ENCODE peak calls at places on chromosomes 1 and 21, in four cellular contexts. C is cardiac fibroblast, F is AG10803, D is hepatocyte. J is an unnamed sample.
A peak's percentile ranks its signal among the peaks of the same experiment; 100 is the strongest.

GRCh38 chr21:45551816-45552695 is 9.8 kb upstream of the SLC19A1 start:
- DNase-seq in C (no peak), F (no peak), D (no peak), J (no peak)

GRCh38 chr1:206463137-206463536 is 7.1 kb upstream of the IKBKE start:
- DNase-seq in D (no peak), C (no peak), F (no peak), J (no peak)

GRCh38 chr1:232471250-232471649 is 158.7 kb downstream of the SIPA1L2 start:
- DNase-seq in F (no peak), D (no peak), C (no peak), J (no peak)

GRCh38 chr1:215730600-215730999 is 163.5 kb downstream of the KCTD3 start:
- DNase-seq in D (no peak), F (no peak), C (no peak), J (no peak)

GRCh38 chr1:1291611-1292441 is 11.6 kb downstream of the SCNN1D start:
- DNase-seq in D (peak; percentile 83), F (peak; percentile 53), C (peak; percentile 74), J (peak; percentile 71)

GRCh38 chr1:41289196-41289595 is 47.1 kb upstream of the SCMH1 start:
- DNase-seq in D (no peak), F (no peak), C (no peak), J (no peak)

GRCh38 chr1:201705389-201705788 is 123.6 kb upstream of the IPO9 start:
- DNase-seq in C (no peak), F (no peak), D (no peak), J (no peak)

GRCh38 chr1:184635347-184636155 is 119.1 kb downstream of the EDEM3 start:
- DNase-seq in D (no peak), F (no peak), C (no peak), J (no peak)

GRCh38 chr1:237910834-237911233 is 20.1 kb upstream of the ZP4 start:
- DNase-seq in C (no peak), D (no peak), F (no peak), J (no peak)

GRCh38 chr1:202011994-202012393 is 1.6 kb downstream of the ELF3 start:
- DNase-seq in D (no peak), F (no peak), C (no peak), J (no peak)

GRCh38 chr1:235779770-235780169 is 86.9 kb downstream of the LYST start:
- DNase-seq in D (no peak), C (no peak), F (no peak), J (no peak)

GRCh38 chr1:71049951-71050598 is 2.5 kb upstream of the PTGER3 start:
- DNase-seq in F (peak; percentile 72), C (peak; percentile 85), D (peak; percentile 80), J (no peak)

GRCh38 chr1:184329962-184330868 is 56.6 kb upstream of the C1orf21 start:
- DNase-seq in D (peak; percentile 10), F (no peak), C (no peak), J (no peak)

GRCh38 chr1:95384570-95384969 is 150.6 kb downstream of the RWDD3 start:
- DNase-seq in C (no peak), F (no peak), D (peak; percentile 75), J (no peak)

GRCh38 chr21:25938673-25939395 is 204.1 kb downstream of the GABPA start:
- DNase-seq in D (no peak), C (no peak), F (no peak), J (no peak)

GRCh38 chr21:44927587-44928461 is 7.1 kb upstream of the ITGB2 start:
- DNase-seq in F (peak; percentile 85), C (peak; percentile 77), D (peak; percentile 45), J (peak; percentile 85)

GRCh38 chr21:44329086-44329889 is 9.9 kb downstream of the CFAP410 start:
- DNase-seq in F (no peak), C (no peak), D (no peak), J (no peak)

GRCh38 chr1:62989497-62989896 is 205.6 kb downstream of the ATG4C start:
- DNase-seq in C (no peak), D (no peak), F (no peak), J (no peak)

GRCh38 chr1:232149302-232150201 is 480.4 kb downstream of the SIPA1L2 start:
- DNase-seq in F (peak; percentile 25), C (peak; percentile 70), D (no peak), J (no peak)

GRCh38 chr1:87103099-87103498 is 188.7 kb downstream of the HS2ST1 start:
- DNase-seq in D (no peak), C (no peak), F (peak; percentile 10), J (no peak)

GRCh38 chr1:46194641-46195179 is 3.5 kb downstream of the POMGNT1 start:
- DNase-seq in C (no peak), F (no peak), D (peak; percentile 6), J (no peak)

GRCh38 chr1:60971330-60971729 is 111.0 kb upstream of the NFIA start:
- DNase-seq in F (no peak), C (no peak), D (no peak), J (no peak)

GRCh38 chr1:222909586-222909985 is 94.7 kb downstream of the DISP1 start:
- DNase-seq in D (no peak), C (peak; percentile 73), F (peak; percentile 74), J (no peak)

GRCh38 chr1:212613440-212614335 is 5.1 kb downstream of the ATF3 start:
- DNase-seq in C (peak; percentile 86), F (peak; percentile 65), D (no peak), J (peak; percentile 11)

GRCh38 chr21:34222031-34222335 is 141.8 kb upstream of the KCNE2 start:
- DNase-seq in C (no peak), F (no peak), D (no peak), J (no peak)

GRCh38 chr1:236336084-236336483 is 54.3 kb upstream of the ERO1B start:
- DNase-seq in C (no peak), F (no peak), D (no peak), J (no peak)

GRCh38 chr1:92817986-92818764 is 13.7 kb upstream of the RPL5 start:
- DNase-seq in C (peak; percentile 70), F (peak; percentile 54), D (peak; percentile 21), J (no peak)

GRCh38 chr21:41620982-41621381 is 113.0 kb upstream of the TMPRSS2 start:
- DNase-seq in F (peak; percentile 87), D (no peak), C (peak; percentile 55), J (no peak)

GRCh38 chr1:32508751-32509140 is 30.5 kb upstream of the ZBTB8A start:
- DNase-seq in C (peak; percentile 38), F (no peak), D (no peak), J (no peak)

GRCh38 chr1:184514447-184514846 is 127.6 kb downstream of the C1orf21 start:
- DNase-seq in C (no peak), D (no peak), F (peak; percentile 42), J (no peak)

GRCh38 chr1:214637722-214638473 is 34.9 kb downstream of the CENPF start:
- DNase-seq in D (peak; percentile 56), F (peak; percentile 67), C (peak; percentile 79), J (no peak)

GRCh38 chr1:3393024-3393986 is 61.2 kb upstream of the ARHGEF16 start:
- DNase-seq in F (no peak), D (peak; percentile 64), C (no peak), J (no peak)
- H3K4me3 ChIP-seq in F (no peak overlapping the region), D (no peak overlapping the region), C (no peak overlapping the region), J (no peak overlapping the region)

GRCh38 chr1:2443285-2444137 is 31.1 kb upstream of the PEX10 start:
- DNase-seq in D (no peak), C (no peak), F (no peak), J (no peak)
- TF ChIP-seq CTCF in D (peak; percentile 18), C (no peak), F (no peak), J (no peak)

DNA sequence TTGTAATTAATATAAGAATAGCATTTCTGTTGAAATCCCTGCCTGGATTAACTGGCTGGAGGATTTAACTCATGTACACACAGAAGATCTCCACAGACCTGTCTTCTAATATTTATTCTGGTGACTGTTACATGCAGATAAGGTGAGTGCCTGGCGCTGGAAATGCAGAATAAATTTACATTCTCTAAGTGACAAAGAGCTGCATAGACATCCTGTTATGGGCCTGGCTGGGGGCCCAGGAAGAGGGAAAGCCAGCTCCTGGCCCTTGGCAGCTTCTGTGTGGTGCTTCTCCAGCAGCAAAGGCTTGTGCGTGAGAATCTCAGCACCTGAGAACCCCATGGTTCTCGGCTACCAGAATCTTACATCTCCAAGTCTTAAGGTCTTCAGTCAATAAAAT is 446.6 kb downstream of the PTPRU start:
- DNase-seq in C (no peak), D (peak; percentile 55), F (peak; percentile 35), J (no peak)
- H3K4me3 ChIP-seq in C (no peak overlapping the region), D (no peak overlapping the region), F (no peak overlapping the region), J (no peak overlapping the region)

DNA sequence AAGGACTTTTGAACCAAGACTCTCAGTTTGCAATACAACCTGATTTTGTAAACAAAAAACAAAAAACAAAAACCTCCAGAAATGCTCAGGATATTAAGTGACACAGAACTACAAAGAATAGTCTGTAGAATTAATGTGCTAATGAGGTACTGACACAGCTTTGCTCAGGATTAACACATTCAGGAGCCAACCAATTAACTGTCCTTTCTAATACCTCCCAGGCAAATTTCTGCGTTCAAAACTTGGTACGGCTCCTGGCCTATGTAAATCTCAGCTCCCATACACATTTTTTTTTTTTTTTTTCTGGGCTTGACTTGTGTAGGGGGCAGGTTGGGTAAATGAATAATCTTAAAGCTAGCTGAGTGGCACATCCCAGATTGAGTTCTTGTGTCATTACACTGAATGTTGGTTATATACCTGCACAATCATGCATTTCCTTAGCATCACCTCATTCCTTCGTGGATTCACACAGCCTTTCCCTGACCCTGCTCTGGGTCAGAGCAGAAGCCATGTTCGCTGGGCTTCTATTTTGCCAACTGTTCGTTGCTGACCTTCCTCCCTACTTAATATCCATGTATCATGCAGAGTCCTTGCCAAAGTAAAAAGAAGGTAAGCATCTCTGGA is 12.7 kb upstream of the IER5 start:
- DNase-seq in C (no peak), D (no peak), F (no peak), J (no peak)
- TF ChIP-seq CTCF in C (no peak), D (no peak), F (no peak), J (no peak)

DNA sequence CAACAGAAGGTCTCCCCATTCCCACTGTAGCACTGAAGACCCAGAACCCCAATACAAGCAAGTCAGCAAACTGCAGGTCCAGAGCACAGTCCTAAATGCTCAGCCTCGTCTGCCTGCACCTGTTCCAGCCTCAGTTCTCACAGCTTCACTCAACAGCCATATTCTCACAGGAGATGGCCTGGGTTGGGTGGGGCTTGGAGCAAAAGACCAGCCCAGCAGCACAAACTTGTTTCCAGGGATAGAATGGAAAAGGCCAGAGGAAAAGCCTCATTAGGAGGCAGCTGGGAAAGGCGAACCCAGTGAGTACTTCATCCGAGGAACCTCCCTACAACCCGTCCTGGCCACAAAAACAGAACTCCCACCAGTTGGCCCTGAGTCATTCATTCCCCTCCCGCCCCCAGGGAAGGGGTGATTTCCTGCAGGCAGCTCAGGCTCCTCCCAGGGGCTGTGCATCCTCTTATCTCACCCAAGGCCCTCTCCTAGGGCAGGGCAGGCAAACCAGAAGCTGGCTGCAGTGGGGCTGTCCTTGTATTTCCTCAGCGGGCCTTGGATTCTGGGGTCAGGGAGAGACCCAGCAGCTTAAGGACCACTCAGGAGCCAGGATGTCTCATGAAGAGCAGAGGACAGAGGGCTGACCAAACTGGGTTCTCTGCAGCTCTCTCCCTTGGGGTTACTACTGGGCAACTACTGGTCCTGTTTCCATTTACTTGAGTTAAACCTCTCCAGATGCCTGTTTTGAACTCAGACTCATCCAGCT is 7.4 kb upstream of the MPL start:
- DNase-seq in C (peak; percentile 82), F (peak; percentile 47), D (peak; percentile 57), J (no peak)
- H3K4me3 ChIP-seq in C (no peak overlapping the region), F (no peak overlapping the region), D (no peak overlapping the region), J (no peak overlapping the region)

GRCh38 chr1:154627247-154628121 is 19.5 kb upstream of the ADAR start:
- DNase-seq in D (peak; percentile 92), F (peak; percentile 86), C (peak; percentile 94), J (peak; percentile 80)
- TF ChIP-seq CTCF in D (no peak), F (no peak), C (no peak), J (peak; percentile 19)